ENCODE peak calls at places on chromosomes 16 and 17, in five cellular contexts. L is Peyer's patch, H is psoas muscle, P is A549, R is IMR-90. W is an unnamed sample. For H3K4me1, the result is how much of the 10 kb centered on the place peaks cover.

GRCh38 chr16:86038923-86039310 is 140.0 kb downstream of the IRF8 start:
- DNase-seq in R (no peak), L (no peak), P (no peak), H (no peak), W (no peak)

GRCh38 chr17:82051776-82052637 is at the start of the genes GPS1 and RFNG:
- DNase-seq in L (peak), H (peak), R (peak), P (peak), W (no peak)

GRCh38 chr17:79948406-79948917 is 87.2 kb downstream of the TBC1D16 start:
- DNase-seq in P (no peak), R (no peak), L (no peak), H (no peak), W (no peak)

GRCh38 chr17:8623591-8623990 is 6.9 kb downstream of the MYH10 start:
- DNase-seq in P (no peak), R (no peak), H (no peak), L (no peak), W (no peak)

GRCh38 chr17:3963214-3964201 is 729 bp downstream of the ATP2A3 start:
- DNase-seq in H (no peak), R (no peak), P (no peak), L (peak), W (no peak)

GRCh38 chr17:16371742-16372141 is 9.1 kb upstream of the UBB start:
- DNase-seq in H (no peak), R (peak), P (peak), L (no peak), W (no peak)

GRCh38 chr17:74601944-74602572 is 10.0 kb upstream of the CD300LD start:
- DNase-seq in L (no peak), P (peak), H (no peak), R (peak), W (no peak)

GRCh38 chr16:30986129-30986991 is 1.4 kb downstream of the HSD3B7 start:
- DNase-seq in R (no peak), H (no peak), P (no peak), L (no peak), W (no peak)

DNA sequence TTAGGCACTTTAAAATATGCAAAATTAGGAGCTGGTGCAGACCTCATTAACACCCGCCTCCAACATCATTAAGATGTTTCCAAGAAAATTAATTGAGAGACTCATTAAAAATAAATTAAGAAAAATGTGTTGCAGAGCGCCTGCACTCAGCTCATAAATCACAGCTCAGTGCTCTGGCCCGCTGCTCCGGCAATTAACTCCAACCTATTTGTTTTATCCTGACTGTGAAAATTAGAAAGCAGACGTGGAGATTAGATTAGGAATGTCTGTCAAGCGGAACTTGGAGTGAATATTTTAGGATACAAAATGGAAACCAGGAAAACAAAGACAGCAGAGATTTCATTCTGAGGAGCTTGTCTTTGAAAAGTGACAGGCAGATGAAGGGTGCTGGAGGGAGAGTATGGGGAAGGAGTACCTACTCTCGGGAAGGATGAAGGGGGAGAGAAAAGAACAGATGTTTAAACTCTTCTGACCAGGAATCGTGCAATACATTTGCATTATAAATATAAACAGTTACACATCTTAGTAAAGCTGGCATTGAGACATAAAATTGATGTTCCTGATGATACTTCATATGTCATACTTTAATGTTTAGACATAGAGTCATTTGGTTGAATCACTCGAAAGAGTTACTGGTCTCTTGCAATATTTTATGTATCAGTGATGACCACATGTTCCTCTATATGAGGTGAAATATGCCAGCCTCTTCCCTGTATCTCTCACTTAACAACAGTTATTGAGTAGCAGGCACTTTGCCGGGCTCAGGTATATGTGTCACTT is 49.5 kb upstream of the PMFBP1 start:
- DNase-seq in L (no peak), P (no peak), R (no peak), H (no peak), W (no peak)
- H3K4me3 ChIP-seq in L (no peak), P (no peak), R (no peak), H (no peak), W (no peak)

GRCh38 chr16:11301645-11302513 is 20.7 kb upstream of the PRM1 start:
- DNase-seq in P (no peak), H (no peak), L (no peak), R (no peak), W (no peak)
- H3K4me1 ChIP-seq in P (under half), H (under half), L (under half), R (under half), W (under half)

GRCh38 chr17:34255381-34255732 is 272 bp downstream of the CCL2 start:
- DNase-seq in L (no peak), P (no peak), H (no peak), R (no peak), W (no peak)
- H3K27ac ChIP-seq in L (peak), P (peak), H (peak), R (peak), W (peak)

GRCh38 chr17:7612294-7612640 is 2.4 kb downstream of the FXR2 start:
- DNase-seq in L (no peak), R (no peak), P (no peak), H (no peak), W (no peak)
- H3K4me3 ChIP-seq in L (no peak), R (no peak), P (no peak), H (peak), W (no peak)

GRCh38 chr16:29907973-29908372 is 7.7 kb downstream of the ASPHD1 start:
- DNase-seq in H (no peak), L (no peak), P (no peak), R (no peak), W (no peak)
- H3K4me1 ChIP-seq in H (under half), L (under half), P (under half), R (under half), W (under half)

W was measured in ascending aorta.